ENCODE peak calls at places on chromosomes 16 and 17, in four cellular contexts. O is activated B cell treated with CpG ODN at 0.5 μM for 24 hours, C is heart left ventricle, F is left cardiac atrium. X is an unnamed sample.

GRCh38 chr16:71746442-71747046 is 22.0 kb upstream of the PHLPP2 start:
- ATAC-seq in O (peak; percentile 60), F (peak; percentile 38), C (no peak), X (no peak)

GRCh38 chr16:83137326-83137770 is 510.6 kb downstream of the CDH13 start:
- ATAC-seq in C (no peak), O (no peak), F (peak; percentile 85), X (no peak)

GRCh38 chr16:26666486-26666885 is 400.2 kb upstream of the C16orf82 start:
- ATAC-seq in C (no peak), F (no peak), O (no peak), X (no peak)

GRCh38 chr16:75810342-75810741 is 84.1 kb upstream of the CPHXL start:
- ATAC-seq in F (no peak), C (no peak), O (no peak), X (no peak)

GRCh38 chr16:17474572-17474971 is 3.8 kb upstream of the XYLT1 start:
- ATAC-seq in F (no peak), O (peak; percentile 16), C (no peak), X (peak; percentile 14)

GRCh38 chr17:48542114-48542955 is 2.6 kb downstream of the HOXB2 start:
- ATAC-seq in C (no peak), F (peak; percentile 4), O (no peak), X (no peak)

GRCh38 chr16:4828567-4829320 is 18.3 kb downstream of the GLYR1 start:
- ATAC-seq in O (no peak), F (peak; percentile 64), C (peak; percentile 65), X (no peak)

GRCh38 chr17:75442168-75443103 is 14.0 kb upstream of the TMEM94 start:
- ATAC-seq in C (peak; percentile 38), F (no peak), O (no peak), X (no peak)

GRCh38 chr16:51716195-51716594 is 565.1 kb upstream of the SALL1 start:
- ATAC-seq in O (no peak), F (no peak), C (no peak), X (no peak)

GRCh38 chr17:38604479-38605229 is 1.1 kb downstream of the SRCIN1 start:
- ATAC-seq in F (no peak), C (no peak), O (peak; percentile 12), X (no peak)

GRCh38 chr16:50047864-50048263 is 17.9 kb upstream of the HEATR3 start:
- ATAC-seq in F (no peak), C (no peak), O (no peak), X (no peak)

GRCh38 chr17:31052187-31052889 is 42.4 kb upstream of the NF1 start:
- ATAC-seq in O (no peak), F (peak; percentile 95), C (peak; percentile 93), X (no peak)

GRCh38 chr17:77942111-77942988 is 16.2 kb upstream of the TNRC6C start:
- ATAC-seq in O (no peak), C (peak; percentile 74), F (peak; percentile 68), X (no peak)

GRCh38 chr17:82091264-82092066 is 6.6 kb downstream of the FASN start:
- ATAC-seq in C (no peak), O (no peak), F (no peak), X (no peak)

GRCh38 chr17:6676802-6677157 is 25.2 kb downstream of the C17orf100 start:
- ATAC-seq in F (no peak), C (no peak), O (no peak), X (no peak)

GRCh38 chr16:68689921-68690320 is 44.8 kb downstream of the CDH3 start:
- ATAC-seq in O (no peak), F (no peak), C (no peak), X (no peak)

GRCh38 chr17:29837531-29837930 is 92.5 kb downstream of the SSH2 start:
- ATAC-seq in C (peak; percentile 31), O (no peak), F (no peak), X (no peak)

GRCh38 chr17:1899403-1900000 is 69.7 kb downstream of the RPA1 start:
- ATAC-seq in F (no peak), O (no peak), C (no peak), X (no peak)

GRCh38 chr16:55272787-55273186 is 51.2 kb upstream of the IRX6 start:
- ATAC-seq in F (no peak), C (no peak), O (no peak), X (no peak)

GRCh38 chr17:57678393-57678792 is 66.7 kb downstream of the CCDC182 start:
- ATAC-seq in F (no peak), C (no peak), O (no peak), X (no peak)

GRCh38 chr17:74452841-74453661 is 13.4 kb upstream of the CD300A start:
- ATAC-seq in O (no peak), F (peak; percentile 0), C (no peak), X (no peak)

GRCh38 chr17:67312265-67312664 is 54.1 kb downstream of the PSMD12 start:
- ATAC-seq in C (peak; percentile 58), F (peak; percentile 59), O (no peak), X (no peak)

GRCh38 chr17:8003594-8004181 is 1.3 kb downstream of the GUCY2D start:
- ATAC-seq in C (peak; percentile 33), F (no peak), O (no peak), X (no peak)

GRCh38 chr17:14882131-14882530 is 383.0 kb downstream of the PMP22 start:
- ATAC-seq in C (no peak), O (no peak), F (no peak), X (no peak)

GRCh38 chr16:83793179-83793578 is 14.6 kb upstream of the HSBP1 start:
- ATAC-seq in F (no peak), O (no peak), C (no peak), X (no peak)

GRCh38 chr16:47058295-47059086 is 85.0 kb upstream of the DNAJA2 start:
- ATAC-seq in O (no peak), C (peak; percentile 25), F (no peak), X (no peak)

GRCh38 chr17:19301274-19301946 is 61.1 kb downstream of the B9D1 start:
- ATAC-seq in O (no peak), C (peak; percentile 68), F (peak; percentile 38), X (no peak)

GRCh38 chr16:27284865-27285675 is 16.5 kb upstream of the NSMCE1 start:
- ATAC-seq in C (no peak), F (no peak), O (peak; percentile 57), X (peak; percentile 69)

GRCh38 chr17:7833011-7833794 is 814 bp upstream of the KDM6B start:
- ATAC-seq in O (no peak), C (no peak), F (no peak), X (no peak)